ENCODE peak calls at places on chromosome 9, in five cellular contexts. W, L, C, M and T are unnamed samples.

GRCh38 chr9:34343090-34343489 is 13.7 kb downstream of the NUDT2 start:
- DNase-seq in W (no peak), L (peak; percentile 69), C (no peak), M (no peak), T (no peak)

GRCh38 chr9:77743381-77743780 is 95.3 kb upstream of the GNA14 start:
- DNase-seq in W (no peak), L (no peak), C (no peak), M (no peak), T (no peak)

GRCh38 chr9:114155967-114156294 is 594 bp downstream of the COL27A1 start:
- DNase-seq in W (no peak), L (no peak), C (peak; percentile 44), M (peak; percentile 42), T (peak; percentile 57)

GRCh38 chr9:121935744-121936143 is 157.4 kb downstream of the TTLL11 start:
- DNase-seq in W (peak; percentile 72), L (no peak), C (no peak), M (no peak), T (no peak)

GRCh38 chr9:133484671-133485437 is 6.0 kb upstream of the SLC2A6 start:
- DNase-seq in W (no peak), L (no peak), C (no peak), M (no peak), T (no peak)

GRCh38 chr9:74942801-74943200 is 9.9 kb downstream of the C9orf40 start:
- DNase-seq in W (no peak), L (no peak), C (peak; percentile 54), M (peak; percentile 32), T (peak; percentile 68)

GRCh38 chr9:16245756-16246440 is 624.6 kb downstream of the BNC2 start:
- DNase-seq in W (peak; percentile 10), L (no peak), C (no peak), M (no peak), T (no peak)

GRCh38 chr9:35729700-35730485 is 2.1 kb downstream of the TLN1 start:
- DNase-seq in W (peak; percentile 56), L (peak; percentile 14), C (peak; percentile 45), M (peak; percentile 39), T (peak; percentile 62)